ENCODE peak calls at places on chromosomes 16 and 17, in ten cellular contexts. W is endothelial cell of umbilical vein, I is pancreas, H is heart right ventricle, Y is tibial artery, B is hepatocyte, N is mammary epithelial cell, V is upper lobe of left lung, K is body of pancreas, R is left lung. Z is an unnamed sample.
A peak's percentile ranks its signal among the peaks of the same experiment; 100 is the strongest.

GRCh38 chr17:77129568-77130301 is 11.0 kb upstream of the SEC14L1 start:
- DNase-seq in W (no peak), I (no peak), H (peak; percentile 36), Y (no peak), B (no peak), N (no peak), V (no peak), K (no peak), R (no peak), Z (no peak)

GRCh38 chr17:66782866-66783265 is 52.1 kb upstream of the CACNG5 start:
- DNase-seq in W (no peak), I (no peak), H (no peak), Y (no peak), B (no peak), N (no peak), V (no peak), K (no peak), R (no peak), Z (no peak)

GRCh38 chr16:55433030-55433429 is 46.0 kb upstream of the MMP2 start:
- DNase-seq in W (no peak), I (peak; percentile 7), H (no peak), Y (no peak), B (peak; percentile 42), N (no peak), V (no peak), K (peak; percentile 31), R (no peak), Z (no peak)

GRCh38 chr17:6120351-6120750 is 50.2 kb downstream of the WSCD1 start:
- DNase-seq in W (no peak), I (no peak), H (no peak), Y (no peak), B (no peak), N (no peak), V (peak; percentile 80), K (no peak), R (no peak), Z (no peak)

GRCh38 chr16:9316615-9317014 is 225.2 kb downstream of the HAPSTR1 start:
- DNase-seq in W (no peak), I (peak; percentile 47), H (no peak), Y (no peak), B (peak; percentile 39), N (no peak), V (no peak), K (peak; percentile 56), R (no peak), Z (no peak)

GRCh38 chr16:86663691-86664517 is 85.6 kb downstream of the FOXL1 start:
- DNase-seq in W (peak; percentile 39), I (no peak), H (no peak), Y (no peak), B (no peak), N (peak; percentile 53), V (no peak), K (no peak), R (no peak), Z (no peak)

GRCh38 chr17:27471321-27472269 is 15.3 kb downstream of the KSR1 start:
- DNase-seq in W (no peak), I (no peak), H (no peak), Y (no peak), B (no peak), N (peak; percentile 96), V (no peak), K (no peak), R (no peak), Z (no peak)

GRCh38 chr17:77216435-77216980 is 75.7 kb downstream of the SEC14L1 start:
- DNase-seq in W (no peak), I (no peak), H (no peak), Y (no peak), B (no peak), N (no peak), V (no peak), K (no peak), R (no peak), Z (no peak)

GRCh38 chr16:14560523-14560922 is 69.5 kb downstream of the PARN start:
- DNase-seq in W (no peak), I (no peak), H (no peak), Y (no peak), B (no peak), N (no peak), V (no peak), K (no peak), R (no peak), Z (no peak)

GRCh38 chr16:14564881-14565687 is 65.0 kb downstream of the PARN start:
- DNase-seq in W (peak; percentile 87), I (no peak), H (no peak), Y (no peak), B (peak; percentile 21), N (peak; percentile 43), V (no peak), K (no peak), R (no peak), Z (no peak)

GRCh38 chr16:14565688-14566025 is 64.4 kb downstream of the PARN start:
- DNase-seq in W (no peak), I (no peak), H (no peak), Y (no peak), B (no peak), N (no peak), V (no peak), K (no peak), R (no peak), Z (no peak)

GRCh38 chr16:14564323-14564722 is 65.7 kb downstream of the PARN start:
- DNase-seq in W (peak; percentile 17), I (peak; percentile 71), H (no peak), Y (no peak), B (peak; percentile 64), N (peak; percentile 79), V (no peak), K (peak; percentile 82), R (no peak), Z (no peak)

DNA sequence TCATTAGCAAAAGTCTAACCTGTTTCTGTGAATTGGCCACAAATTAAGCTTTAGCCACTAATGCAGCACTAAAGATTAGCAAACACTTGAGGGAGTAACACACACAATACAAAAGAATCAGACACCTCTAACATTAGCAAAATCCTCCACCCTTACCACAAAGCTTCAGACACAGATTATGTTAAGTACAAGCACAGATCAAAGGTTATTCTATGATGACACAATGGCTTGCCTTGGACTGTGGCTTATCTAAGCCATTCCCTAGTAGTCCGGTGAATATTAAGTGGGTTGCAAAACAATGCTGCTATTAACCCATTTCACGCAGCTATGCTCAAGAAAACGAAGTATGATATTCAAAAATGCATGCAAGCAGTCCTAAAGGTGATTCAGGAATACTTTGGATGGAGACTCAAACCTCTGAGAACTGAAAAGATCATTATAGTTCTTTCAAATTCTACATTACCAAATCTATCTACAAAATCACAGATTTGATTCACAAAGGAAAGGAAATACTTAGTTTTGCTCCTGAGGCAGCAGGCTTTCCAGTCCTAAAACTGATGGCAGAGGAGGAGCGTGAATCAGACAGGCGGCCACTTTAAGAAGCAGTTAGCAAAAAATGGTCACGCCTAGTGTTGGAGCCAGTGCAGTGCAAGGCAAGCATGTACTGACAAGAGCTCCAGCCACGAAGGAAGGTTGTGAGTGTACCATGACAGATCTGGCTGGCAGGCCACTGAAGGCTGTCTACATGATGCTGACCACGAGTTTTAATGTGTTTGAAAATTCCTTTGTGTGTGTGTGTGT is 67.2 kb downstream of the PARN start:
- DNase-seq in W (no peak), I (peak; percentile 27), H (peak; percentile 42), Y (no peak), B (peak; percentile 56), N (peak; percentile 92), V (no peak), K (peak; percentile 63), R (no peak), Z (peak; percentile 75)
- TF ChIP-seq CTCF in W (no peak), I (no peak), H (no peak), Y (peak; percentile 29), B (peak; percentile 2), N (no peak), V (no peak), K (peak; percentile 45), R (no peak), Z (no peak)

GRCh38 chr16:81615833-81616232 is 163.3 kb upstream of the PLCG2 start:
- DNase-seq in W (no peak), I (no peak), H (no peak), Y (no peak), B (no peak), N (no peak), V (peak; percentile 46), K (no peak), R (no peak), Z (no peak)

GRCh38 chr16:81616321-81617020 is 162.6 kb upstream of the PLCG2 start:
- DNase-seq in W (peak; percentile 53), I (no peak), H (peak; percentile 70), Y (no peak), B (peak; percentile 76), N (no peak), V (peak; percentile 88), K (peak; percentile 47), R (peak; percentile 63), Z (no peak)

GRCh38 chr16:81614171-81614570 is 164.9 kb upstream of the PLCG2 start:
- DNase-seq in W (no peak), I (no peak), H (no peak), Y (no peak), B (no peak), N (no peak), V (no peak), K (no peak), R (no peak), Z (no peak)

GRCh38 chr16:81614654-81615359 is 164.3 kb upstream of the PLCG2 start:
- DNase-seq in W (no peak), I (no peak), H (no peak), Y (no peak), B (no peak), N (no peak), V (no peak), K (no peak), R (no peak), Z (no peak)

DNA sequence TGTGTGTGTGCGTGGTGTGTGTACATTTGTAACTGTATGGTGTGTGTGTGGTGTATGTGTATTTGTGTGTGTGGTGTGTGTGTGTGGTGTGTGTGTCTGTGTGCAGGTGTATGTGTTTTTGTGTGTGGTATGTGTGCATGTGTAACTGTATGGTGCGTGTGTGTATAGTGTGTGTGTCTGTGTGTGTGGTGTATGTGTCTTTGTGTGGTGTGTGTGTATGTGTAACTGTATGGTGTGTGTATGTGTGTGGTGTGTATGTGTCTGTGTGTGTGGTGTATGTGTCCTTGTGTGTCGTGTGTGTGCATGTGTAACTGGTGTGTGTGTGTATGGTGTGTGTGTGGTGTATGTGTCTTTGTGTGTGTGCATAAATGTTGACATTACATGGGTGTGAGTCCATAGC is 163.7 kb upstream of the PLCG2 start:
- DNase-seq in W (no peak), I (no peak), H (no peak), Y (no peak), B (no peak), N (no peak), V (no peak), K (no peak), R (no peak), Z (no peak)
- H3K4me1 ChIP-seq in W (peaks cover 43% of the 10 kb centered on the region), I (no peaks in the 10 kb centered on the region), H (peaks cover 60% of the 10 kb centered on the region), Y (peaks cover 17% of the 10 kb centered on the region), B (peaks cover 10% of the 10 kb centered on the region), N (peaks cover 2% of the 10 kb centered on the region), V (peaks cover 54% of the 10 kb centered on the region), K (no peaks in the 10 kb centered on the region), R (peaks cover 16% of the 10 kb centered on the region), Z (peaks cover 1% of the 10 kb centered on the region)

GRCh38 chr17:38917259-38917658 is 8.2 kb upstream of the LASP1NB start:
- DNase-seq in W (no peak), I (no peak), H (no peak), Y (no peak), B (no peak), N (no peak), V (no peak), K (no peak), R (no peak), Z (no peak)

GRCh38 chr17:38915639-38915995 is 9.8 kb upstream of the LASP1NB start:
- DNase-seq in W (no peak), I (no peak), H (no peak), Y (no peak), B (no peak), N (no peak), V (no peak), K (no peak), R (no peak), Z (no peak)

GRCh38 chr17:38918129-38918913 is 7.1 kb upstream of the LASP1NB start:
- DNase-seq in W (no peak), I (no peak), H (no peak), Y (no peak), B (no peak), N (no peak), V (peak; percentile 78), K (no peak), R (no peak), Z (no peak)

GRCh38 chr17:38914741-38915638 is 10.4 kb upstream of the LASP1NB start:
- DNase-seq in W (no peak), I (no peak), H (no peak), Y (peak; percentile 46), B (peak; percentile 45), N (no peak), V (no peak), K (no peak), R (peak; percentile 29), Z (no peak)

DNA sequence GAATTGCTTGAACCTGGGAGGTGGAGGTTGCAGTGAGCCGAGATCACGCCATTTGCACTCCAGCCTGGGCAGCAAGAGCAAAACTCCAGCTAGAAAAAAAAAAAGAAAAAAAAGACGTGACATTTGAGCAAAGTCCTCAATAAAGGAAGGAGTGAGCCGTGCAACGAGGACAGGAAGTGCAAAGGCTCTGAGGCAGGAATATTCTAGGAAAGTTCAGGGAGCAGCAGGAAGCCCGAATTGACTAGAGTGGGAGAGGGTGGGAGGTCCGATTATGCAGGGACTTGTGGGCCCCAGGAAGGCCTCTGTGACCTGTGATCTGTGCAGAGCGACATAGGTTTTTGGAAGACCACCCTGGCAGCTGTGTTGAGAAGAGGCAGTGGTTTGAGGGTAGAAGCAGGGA is 8.6 kb upstream of the LASP1NB start:
- DNase-seq in W (no peak), I (no peak), H (no peak), Y (peak; percentile 48), B (no peak), N (no peak), V (no peak), K (no peak), R (no peak), Z (no peak)
- H3K36me3 ChIP-seq in W (peaks cover 16% of the 10 kb centered on the region), I (peaks cover 52% of the 10 kb centered on the region), H (no peaks in the 10 kb centered on the region), Y (peaks cover 59% of the 10 kb centered on the region), B (no peaks in the 10 kb centered on the region), N (peaks cover 35% of the 10 kb centered on the region), V (peaks cover 87% of the 10 kb centered on the region), K (peaks cover 26% of the 10 kb centered on the region), R (peaks cover 91% of the 10 kb centered on the region), Z (peaks cover 76% of the 10 kb centered on the region)

DNA sequence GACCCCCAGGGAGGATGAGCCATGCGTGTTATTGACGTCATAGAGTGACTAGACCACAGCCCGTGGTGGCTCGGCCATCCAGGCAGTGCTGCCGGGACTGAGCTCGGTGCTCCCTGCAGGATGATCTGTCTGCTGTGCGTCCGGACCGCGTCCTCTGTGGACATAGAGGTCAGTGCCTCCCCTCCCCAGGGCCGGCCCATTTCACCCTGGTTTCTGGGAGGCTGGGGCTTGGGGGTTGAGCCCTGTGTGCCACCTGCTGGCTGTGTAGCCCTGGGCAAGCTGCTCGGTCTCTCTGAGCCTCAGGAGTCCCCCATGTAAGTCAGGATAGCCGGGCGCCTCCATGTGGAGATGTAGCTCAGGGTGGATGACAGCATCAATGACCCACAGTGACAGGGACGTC is 8.3 kb downstream of the TSC2 start:
- DNase-seq in W (no peak), I (no peak), H (no peak), Y (no peak), B (no peak), N (no peak), V (peak; percentile 66), K (no peak), R (no peak), Z (no peak)
- TF ChIP-seq CTCF in W (no peak), I (no peak), H (peak; percentile 10), Y (peak; percentile 22), B (peak; percentile 17), N (no peak), V (peak; percentile 48), K (no peak), R (no peak), Z (no peak)

Z was measured in RWPE2.